ENCODE peak calls at places on chromosomes 5 and 9, in eight cellular contexts. H, J, T, N, F, W, C and A are unnamed samples.
A peak's percentile ranks its signal among the peaks of the same experiment; 100 is the strongest.

GRCh38 chr5:62115009-62115408 is 191.0 kb upstream of the KIF2A start:
- ATAC-seq in N (no peak), F (no peak), T (no peak), J (no peak), H (no peak), C (no peak), W (no peak), A (no peak)

GRCh38 chr5:128671861-128672414 is 133.9 kb upstream of the FBN2 start:
- ATAC-seq in J (no peak), N (no peak), F (no peak), W (no peak), T (no peak), C (no peak), H (no peak), A (no peak)

GRCh38 chr9:115998661-115999060 is 154.9 kb upstream of the PAPPA start:
- ATAC-seq in J (no peak), F (no peak), W (no peak), H (no peak), C (no peak), N (no peak), T (no peak), A (no peak)

GRCh38 chr9:125486576-125486975 is 220.4 kb downstream of the MAPKAP1 start:
- ATAC-seq in J (no peak), H (no peak), C (peak; percentile 95), F (peak; percentile 80), W (peak; percentile 81), T (no peak), N (no peak), A (peak; percentile 18)

GRCh38 chr5:159441441-159441840 is 111.2 kb upstream of the IL12B start:
- ATAC-seq in C (peak; percentile 91), F (no peak), W (no peak), N (no peak), T (no peak), H (peak; percentile 81), J (peak; percentile 84), A (peak; percentile 67)

GRCh38 chr9:127897194-127897692 is 2.2 kb downstream of the ST6GALNAC6 start:
- ATAC-seq in F (peak; percentile 91), T (peak; percentile 22), C (peak; percentile 86), N (peak; percentile 89), W (peak; percentile 84), J (peak; percentile 67), H (peak; percentile 61), A (peak; percentile 16)

GRCh38 chr5:54007822-54008777 is 302.3 kb downstream of the ARL15 start:
- ATAC-seq in H (peak; percentile 89), F (peak; percentile 83), W (no peak), T (no peak), J (no peak), N (no peak), C (peak; percentile 56), A (peak; percentile 77)

GRCh38 chr5:91361055-91361701 is 21.9 kb downstream of the ARRDC3 start:
- ATAC-seq in T (peak; percentile 52), F (no peak), J (no peak), H (no peak), C (no peak), N (no peak), W (no peak), A (no peak)

GRCh38 chr5:170151105-170151831 is 45.6 kb downstream of the FOXI1 start:
- ATAC-seq in J (peak; percentile 89), H (peak; percentile 90), C (peak; percentile 92), W (no peak), T (no peak), F (no peak), N (no peak), A (no peak)

GRCh38 chr5:97134634-97135033 is 7.8 kb downstream of the LIX1 start:
- ATAC-seq in N (no peak), J (no peak), H (peak; percentile 50), T (no peak), C (no peak), F (no peak), W (no peak), A (no peak)

GRCh38 chr9:113309204-113309813 is 6.1 kb upstream of the RNF183 start:
- ATAC-seq in N (no peak), H (peak; percentile 78), C (peak; percentile 67), W (no peak), T (no peak), J (peak; percentile 76), F (no peak), A (peak; percentile 57)

GRCh38 chr5:54632131-54632551 is 114.6 kb downstream of the SNX18 start:
- ATAC-seq in W (peak; percentile 17), C (peak; percentile 48), T (no peak), N (peak; percentile 69), F (peak; percentile 62), J (no peak), H (no peak), A (no peak)

GRCh38 chr9:12497790-12498189 is 195.4 kb upstream of the TYRP1 start:
- ATAC-seq in H (no peak), W (no peak), F (no peak), J (no peak), T (no peak), C (no peak), N (no peak), A (no peak)

GRCh38 chr9:31500422-31500821 is 884.0 kb upstream of the ACO1 start:
- ATAC-seq in T (no peak), N (no peak), H (no peak), W (no peak), C (no peak), J (no peak), F (no peak), A (no peak)

GRCh38 chr9:89770779-89771178 is 166.0 kb downstream of the GADD45G start:
- ATAC-seq in N (no peak), H (no peak), C (peak; percentile 86), F (peak; percentile 27), J (no peak), T (no peak), W (no peak), A (no peak)

GRCh38 chr5:96176022-96176421 is 214.4 kb upstream of the ELL2 start:
- ATAC-seq in N (no peak), T (no peak), H (no peak), W (no peak), C (no peak), F (no peak), J (no peak), A (no peak)

GRCh38 chr9:123324767-123325183 is 31.2 kb upstream of the CRB2 start:
- ATAC-seq in H (no peak), C (no peak), N (no peak), T (no peak), W (no peak), F (no peak), J (no peak), A (no peak)